ENCODE peak calls at places on chromosomes 1 and 21, in eight cellular contexts. C is tibial nerve, T is IMR-90, B is body of pancreas, D is testis, Q is A549, R is heart left ventricle, V is sigmoid colon. E is an unnamed sample.

GRCh38 chr1:44775930-44776748 is 799 bp downstream of the RPS8 start:
- DNase-seq in D (peak; percentile 32), B (peak; percentile 30), T (no peak), Q (no peak), V (no peak), C (no peak), R (no peak), E (no peak)

GRCh38 chr1:72086394-72086793 is 195.9 kb downstream of the NEGR1 start:
- DNase-seq in Q (no peak), C (no peak), T (no peak), B (no peak), R (no peak), V (no peak), D (no peak), E (no peak)

GRCh38 chr1:77063118-77063517 is 156.1 kb downstream of the PIGK start:
- DNase-seq in V (no peak), D (no peak), T (no peak), R (no peak), Q (no peak), B (no peak), C (no peak), E (no peak)

GRCh38 chr1:212980123-212980800 is 29.9 kb downstream of the VASH2 start:
- DNase-seq in R (peak; percentile 57), Q (no peak), C (no peak), V (no peak), T (peak; percentile 90), D (peak; percentile 62), B (peak; percentile 19), E (no peak)

GRCh38 chr21:40625991-40626390 is 221.0 kb downstream of the DSCAM start:
- DNase-seq in D (no peak), T (no peak), R (no peak), B (no peak), C (no peak), V (no peak), Q (no peak), E (no peak)

GRCh38 chr1:116521186-116521585 is 49.6 kb downstream of the CD58 start:
- DNase-seq in C (no peak), Q (no peak), V (no peak), B (no peak), R (no peak), D (no peak), T (peak; percentile 41), E (no peak)

GRCh38 chr1:58409826-58410225 is 136.7 kb downstream of the OMA1 start:
- DNase-seq in Q (no peak), B (no peak), C (no peak), T (peak; percentile 27), V (no peak), D (no peak), R (no peak), E (no peak)

GRCh38 chr21:14877581-14878228 is 187.1 kb downstream of the NRIP1 start:
- DNase-seq in D (no peak), B (no peak), C (no peak), V (no peak), R (no peak), T (peak; percentile 49), Q (peak; percentile 79), E (no peak)

GRCh38 chr1:150613061-150613920 is 16.1 kb downstream of the ENSA start:
- DNase-seq in B (peak; percentile 44), R (peak; percentile 51), C (no peak), V (no peak), Q (peak; percentile 90), T (peak; percentile 98), D (no peak), E (no peak)

GRCh38 chr1:85850238-85850637 is 142.0 kb upstream of the ZNHIT6 start:
- DNase-seq in T (peak; percentile 95), B (no peak), R (no peak), V (no peak), Q (peak; percentile 90), C (no peak), D (no peak), E (no peak)

GRCh38 chr1:68128157-68128556 is 77.7 kb upstream of the DIRAS3 start:
- DNase-seq in R (no peak), Q (no peak), T (peak; percentile 60), C (no peak), D (no peak), B (no peak), V (no peak), E (no peak)

GRCh38 chr1:26546375-26546774 is 16.8 kb downstream of the RPS6KA1 start:
- DNase-seq in Q (no peak), T (no peak), R (no peak), B (no peak), D (no peak), C (no peak), V (no peak), E (no peak)

GRCh38 chr1:154703207-154703606 is 95.2 kb upstream of the ADAR start:
- DNase-seq in V (no peak), R (no peak), Q (no peak), C (no peak), T (no peak), D (no peak), B (no peak), E (no peak)

GRCh38 chr1:41811978-41812852 is 106.5 kb downstream of the HIVEP3 start:
- DNase-seq in V (no peak), T (peak; percentile 92), D (peak; percentile 71), R (peak; percentile 78), B (peak; percentile 56), Q (peak; percentile 59), C (no peak), E (peak; percentile 62)

GRCh38 chr21:25400427-25400826 is 206.9 kb downstream of the MRPL39 start:
- DNase-seq in B (no peak), C (no peak), Q (no peak), T (no peak), D (no peak), V (no peak), R (no peak), E (no peak)

GRCh38 chr1:106254748-106255147 is 801.7 kb upstream of the PRMT6 start:
- DNase-seq in Q (no peak), R (no peak), C (no peak), D (no peak), T (no peak), B (no peak), V (no peak), E (no peak)

GRCh38 chr1:46692806-46693770 is 21.4 kb downstream of the TEX38 start:
- DNase-seq in T (no peak), D (no peak), C (no peak), V (no peak), Q (no peak), B (no peak), R (no peak), E (no peak)

GRCh38 chr1:33768106-33768505 is 95.8 kb upstream of the HMGB4 start:
- DNase-seq in R (no peak), B (no peak), Q (no peak), V (no peak), T (no peak), C (no peak), D (no peak), E (no peak)

GRCh38 chr1:17509320-17509719 is 30.2 kb upstream of the ARHGEF10L start:
- DNase-seq in R (no peak), B (no peak), Q (no peak), C (no peak), V (no peak), D (no peak), T (no peak), E (no peak)

GRCh38 chr1:19479351-19480120 is 5.8 kb downstream of the CAPZB start:
- DNase-seq in T (no peak), V (no peak), B (no peak), R (no peak), D (no peak), Q (no peak), C (no peak), E (no peak)

GRCh38 chr1:178931843-178932551 is 61.1 kb upstream of the ANGPTL1 start:
- DNase-seq in R (peak; percentile 80), B (peak; percentile 55), V (peak; percentile 96), D (peak; percentile 87), C (peak; percentile 73), Q (no peak), T (peak; percentile 32), E (no peak)

GRCh38 chr21:36073181-36073580 is 3.4 kb downstream of the CBR1 start:
- DNase-seq in Q (no peak), D (no peak), T (no peak), C (no peak), R (no peak), B (peak; percentile 38), V (no peak), E (no peak)
- H3K4me1 ChIP-seq in Q (peaks cover 40% of the 10 kb centered on the region), D (peaks cover 13% of the 10 kb centered on the region), T (peaks cover 10% of the 10 kb centered on the region), C (peaks cover 66% of the 10 kb centered on the region), R (peaks cover 30% of the 10 kb centered on the region), B (peaks cover 41% of the 10 kb centered on the region), V (peaks cover 40% of the 10 kb centered on the region), E (peaks cover 19% of the 10 kb centered on the region)

GRCh38 chr1:3531928-3532327 is 77.5 kb downstream of the ARHGEF16 start:
- DNase-seq in D (no peak), C (no peak), V (no peak), T (no peak), Q (no peak), R (no peak), B (peak; percentile 36), E (no peak)

GRCh38 chr1:3529099-3529729 is 74.7 kb downstream of the ARHGEF16 start:
- DNase-seq in V (no peak), C (no peak), R (peak; percentile 89), T (no peak), B (peak; percentile 93), Q (no peak), D (peak; percentile 26), E (peak; percentile 79)

GRCh38 chr1:3530086-3530930 is 75.8 kb downstream of the ARHGEF16 start:
- DNase-seq in C (no peak), B (peak; percentile 64), V (no peak), R (no peak), Q (no peak), T (no peak), D (no peak), E (no peak)

GRCh38 chr1:3533051-3534048 is 78.0 kb downstream of the MEGF6 start:
- DNase-seq in B (no peak), R (no peak), Q (peak; percentile 23), T (no peak), V (no peak), C (no peak), D (no peak), E (no peak)

GRCh38 chr1:3530931-3531818 is 76.7 kb downstream of the ARHGEF16 start:
- DNase-seq in Q (peak; percentile 67), B (peak; percentile 89), R (peak; percentile 69), C (peak; percentile 41), V (peak; percentile 85), T (peak; percentile 19), D (peak; percentile 88), E (peak; percentile 78)
- TF ChIP-seq POLR2A in Q (peak; percentile 48), B (peak; percentile 20), R (peak; percentile 36), C (no peak), V (no peak), T (no peak), D (no peak), E (no peak)

GRCh38 chr1:221723918-221724263 is 18.0 kb downstream of the DUSP10 start:
- DNase-seq in C (no peak), Q (no peak), T (peak; percentile 43), R (no peak), D (no peak), V (no peak), B (no peak), E (no peak)
- H3K4me1 ChIP-seq in C (peaks cover 32% of the 10 kb centered on the region), Q (peaks cover 31% of the 10 kb centered on the region), T (peaks cover 55% of the 10 kb centered on the region), R (peaks cover 43% of the 10 kb centered on the region), D (no peaks in the 10 kb centered on the region), V (peaks cover 40% of the 10 kb centered on the region), B (peaks cover 47% of the 10 kb centered on the region), E (no peaks in the 10 kb centered on the region)

DNA sequence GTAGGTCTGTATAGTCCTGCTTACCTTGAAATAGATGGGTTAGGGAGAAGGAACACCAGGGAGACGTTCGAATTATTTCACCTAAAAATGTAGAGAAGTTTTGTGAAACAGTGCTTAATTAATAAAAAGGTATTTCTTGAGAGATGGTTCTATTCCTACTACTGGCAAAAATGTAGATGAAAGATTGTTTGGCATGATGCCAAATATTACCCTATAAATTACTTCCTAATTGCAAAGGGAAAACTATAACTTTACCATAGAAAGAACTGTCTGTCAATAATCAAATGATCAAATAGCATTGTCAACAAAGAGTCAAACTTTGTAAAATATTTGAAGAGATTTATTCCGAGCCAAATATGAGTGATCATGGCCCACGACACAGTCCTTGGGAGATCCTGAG is 4.2 kb upstream of the ACADM start:
- DNase-seq in C (no peak), T (no peak), B (no peak), Q (no peak), D (no peak), V (no peak), R (no peak), E (no peak)
- TF ChIP-seq POLR2A in C (no peak), T (no peak), B (no peak), Q (no peak), D (no peak), V (no peak), R (no peak), E (no peak)